ENCODE peak calls at places on chromosomes 13 and 19, in seven cellular contexts. V is endodermal cell, C is ovary, L is suprapubic skin, T is dorsolateral prefrontal cortex, Z is fibroblast of the aortic adventitia, H is HCT116. Y is an unnamed sample.

GRCh38 chr13:31638577-31638976 is 100.7 kb upstream of the RXFP2 start:
- DNase-seq in V (no peak), C (no peak), L (no peak), T (no peak), Z (peak), H (no peak), Y (peak)

GRCh38 chr13:59776924-59777690 is 386.6 kb downstream of the DIAPH3 start:
- DNase-seq in V (no peak), C (no peak), L (no peak), T (no peak), Z (peak), H (no peak), Y (peak)

GRCh38 chr13:97445504-97446187 is 11.7 kb downstream of the RAP2A start:
- DNase-seq in V (no peak), C (no peak), L (no peak), T (no peak), Z (no peak), H (no peak), Y (no peak)

GRCh38 chr19:50422397-50423278 is 3.9 kb downstream of the SPIB start:
- DNase-seq in V (no peak), C (no peak), L (no peak), T (no peak), Z (no peak), H (no peak), Y (no peak)

GRCh38 chr19:38142176-38143035 is 81.6 kb downstream of the DPF1 start:
- DNase-seq in V (peak), C (peak), L (peak), T (peak), Z (peak), H (no peak), Y (peak)

GRCh38 chr19:44684892-44685847 is 13.8 kb upstream of the CEACAM16 start:
- DNase-seq in V (peak), C (peak), L (no peak), T (no peak), Z (peak), H (peak), Y (peak)

GRCh38 chr13:111489301-111489700 is 168.9 kb downstream of the TEX29 start:
- DNase-seq in V (no peak), C (no peak), L (peak), T (no peak), Z (no peak), H (no peak), Y (no peak)

GRCh38 chr13:43238341-43239083 is 215.1 kb downstream of the DNAJC15 start:
- DNase-seq in V (no peak), C (no peak), L (no peak), T (no peak), Z (no peak), H (no peak), Y (no peak)

GRCh38 chr13:79771493-79771892 is 290.5 kb downstream of the NDFIP2 start:
- DNase-seq in V (no peak), C (no peak), L (no peak), T (no peak), Z (no peak), H (no peak), Y (no peak)

GRCh38 chr19:17522988-17523872 is 11.8 kb downstream of the PGLS start:
- DNase-seq in V (peak), C (no peak), L (no peak), T (no peak), Z (no peak), H (no peak), Y (no peak)

GRCh38 chr19:41904118-41904870 is 21.3 kb downstream of the ARHGEF1 start:
- DNase-seq in V (no peak), C (no peak), L (no peak), T (no peak), Z (no peak), H (no peak), Y (no peak)

GRCh38 chr13:41136396-41137031 is 3.9 kb upstream of the KBTBD6 start:
- DNase-seq in V (no peak), C (no peak), L (no peak), T (no peak), Z (no peak), H (no peak), Y (no peak)

GRCh38 chr13:48561461-48562224 is 28.8 kb upstream of the RCBTB2 start:
- DNase-seq in V (no peak), C (no peak), L (no peak), T (no peak), Z (no peak), H (no peak), Y (no peak)

GRCh38 chr13:48564046-48564445 is 31.2 kb upstream of the RCBTB2 start:
- DNase-seq in V (no peak), C (no peak), L (no peak), T (no peak), Z (peak), H (no peak), Y (no peak)

GRCh38 chr13:48563611-48564010 is 30.7 kb upstream of the RCBTB2 start:
- DNase-seq in V (no peak), C (no peak), L (no peak), T (no peak), Z (no peak), H (no peak), Y (no peak)

GRCh38 chr13:48560657-48561337 is 27.9 kb upstream of the RCBTB2 start:
- DNase-seq in V (no peak), C (no peak), L (no peak), T (no peak), Z (no peak), H (no peak), Y (no peak)

GRCh38 chr13:48562296-48563066 is 29.6 kb upstream of the RCBTB2 start:
- DNase-seq in V (no peak), C (no peak), L (no peak), T (no peak), Z (no peak), H (no peak), Y (no peak)
- H3K4me3 ChIP-seq in V (no peak), C (no peak), L (no peak), T (no peak), Z (no peak), H (no peak), Y (no peak)

GRCh38 chr13:49272296-49272695 is 24.6 kb downstream of the CDADC1 start:
- DNase-seq in V (no peak), C (no peak), L (no peak), T (no peak), Z (no peak), H (no peak), Y (no peak)

GRCh38 chr13:49265822-49266221 is 18.1 kb downstream of the CDADC1 start:
- DNase-seq in V (no peak), C (no peak), L (no peak), T (no peak), Z (peak), H (no peak), Y (peak)

GRCh38 chr13:49271264-49271663 is 23.5 kb downstream of the CDADC1 start:
- DNase-seq in V (no peak), C (no peak), L (no peak), T (no peak), Z (no peak), H (no peak), Y (no peak)
- TF ChIP-seq CTCF in V (no peak), C (no peak), L (no peak), T (no peak), Z (no peak), H (no peak), Y (no peak)

GRCh38 chr19:4197625-4198466 is 15.4 kb downstream of the ANKRD24 start:
- DNase-seq in V (peak), C (no peak), L (no peak), T (no peak), Z (no peak), H (no peak), Y (peak)
- H3K4me3 ChIP-seq in V (peak), C (no peak), L (peak), T (peak), Z (no peak), H (no peak), Y (no peak)

GRCh38 chr19:14112051-14112808 is 5.3 kb downstream of the PRKACA start:
- DNase-seq in V (no peak), C (peak), L (no peak), T (no peak), Z (peak), H (no peak), Y (no peak)

GRCh38 chr19:14114854-14115253 is 2.7 kb downstream of the PRKACA start:
- DNase-seq in V (peak), C (no peak), L (no peak), T (no peak), Z (no peak), H (no peak), Y (no peak)

GRCh38 chr19:14114439-14114838 is 3.1 kb downstream of the PRKACA start:
- DNase-seq in V (no peak), C (no peak), L (no peak), T (no peak), Z (no peak), H (no peak), Y (no peak)

GRCh38 chr19:14112809-14113385 is 4.7 kb downstream of the PRKACA start:
- DNase-seq in V (no peak), C (peak), L (no peak), T (no peak), Z (peak), H (no peak), Y (no peak)

GRCh38 chr19:14113762-14114414 is 3.7 kb downstream of the PRKACA start:
- DNase-seq in V (peak), C (peak), L (no peak), T (no peak), Z (no peak), H (peak), Y (no peak)
- TF ChIP-seq CTCF in V (peak), C (no peak), L (no peak), T (no peak), Z (peak), H (peak), Y (peak)

GRCh38 chr13:39159971-39160370 is 121.7 kb downstream of the NHLRC3 start:
- DNase-seq in V (no peak), C (no peak), L (no peak), T (no peak), Z (no peak), H (no peak), Y (no peak)
- H3K4me3 ChIP-seq in V (no peak), C (no peak), L (no peak), T (no peak), Z (no peak), H (no peak), Y (no peak)